ENCODE peak calls at places on chromosomes 5 and 9, in seven cellular contexts. One of them, this sample, is unnamed.

GRCh38 chr5:170650850-170651249 is 132.7 kb upstream of the GABRP start:
- DNase-seq in mesendoderm: no peak
- DNase-seq in H9: no peak
- DNase-seq in mesenchymal stem cell: no peak
- DNase-seq in neuronal stem cell: no peak
- DNase-seq in trophoblast cell: no peak
- DNase-seq in H1: no peak
- DNase-seq in this sample: no peak

GRCh38 chr9:68496356-68496755 is 44.3 kb downstream of the TMEM252 start:
- DNase-seq in mesendoderm: no peak
- DNase-seq in H9: no peak
- DNase-seq in mesenchymal stem cell: no peak
- DNase-seq in neuronal stem cell: no peak
- DNase-seq in trophoblast cell: no peak
- DNase-seq in H1: no peak
- DNase-seq in this sample: peak; percentile 54

GRCh38 chr5:146622391-146622790 is 106.4 kb upstream of the GPR151 start:
- DNase-seq in mesendoderm: no peak
- DNase-seq in H9: no peak
- DNase-seq in mesenchymal stem cell: no peak
- DNase-seq in neuronal stem cell: no peak
- DNase-seq in trophoblast cell: no peak
- DNase-seq in H1: no peak
- DNase-seq in this sample: no peak

GRCh38 chr9:6354072-6354686 is 26.0 kb downstream of the TPD52L3 start:
- DNase-seq in mesendoderm: peak; percentile 73
- DNase-seq in H9: peak; percentile 33
- DNase-seq in mesenchymal stem cell: peak; percentile 75
- DNase-seq in neuronal stem cell: peak; percentile 17
- DNase-seq in trophoblast cell: no peak
- DNase-seq in H1: peak; percentile 0
- DNase-seq in this sample: peak; percentile 77

GRCh38 chr9:88536951-88537742 is 2.2 kb downstream of the NXNL2 start:
- DNase-seq in mesendoderm: no peak
- DNase-seq in H9: no peak
- DNase-seq in mesenchymal stem cell: no peak
- DNase-seq in neuronal stem cell: no peak
- DNase-seq in trophoblast cell: no peak
- DNase-seq in H1: no peak
- DNase-seq in this sample: no peak

GRCh38 chr5:123496892-123497291 is 15.1 kb upstream of the CSNK1G3 start:
- DNase-seq in mesendoderm: no peak
- DNase-seq in H9: no peak
- DNase-seq in mesenchymal stem cell: no peak
- DNase-seq in neuronal stem cell: no peak
- DNase-seq in trophoblast cell: no peak
- DNase-seq in H1: no peak
- DNase-seq in this sample: peak; percentile 46

GRCh38 chr5:102152906-102153787 is 142.9 kb downstream of the SLCO4C1 start:
- DNase-seq in mesendoderm: peak; percentile 66
- DNase-seq in H9: no peak
- DNase-seq in mesenchymal stem cell: peak; percentile 54
- DNase-seq in neuronal stem cell: peak; percentile 24
- DNase-seq in trophoblast cell: peak; percentile 15
- DNase-seq in H1: no peak
- DNase-seq in this sample: no peak

GRCh38 chr9:13841801-13842462 is 472.0 kb downstream of the NFIB start:
- DNase-seq in mesendoderm: peak; percentile 29
- DNase-seq in H9: no peak
- DNase-seq in mesenchymal stem cell: no peak
- DNase-seq in neuronal stem cell: no peak
- DNase-seq in trophoblast cell: no peak
- DNase-seq in H1: no peak
- DNase-seq in this sample: no peak

GRCh38 chr9:2810424-2811075 is 33.3 kb downstream of the PUM3 start:
- DNase-seq in mesendoderm: peak; percentile 69
- DNase-seq in H9: no peak
- DNase-seq in mesenchymal stem cell: peak; percentile 30
- DNase-seq in neuronal stem cell: no peak
- DNase-seq in trophoblast cell: no peak
- DNase-seq in H1: no peak
- DNase-seq in this sample: no peak

GRCh38 chr9:136762915-136763648 is 1.2 kb downstream of the LCN15 start:
- DNase-seq in mesendoderm: peak; percentile 95
- DNase-seq in H9: peak; percentile 96
- DNase-seq in mesenchymal stem cell: peak; percentile 31
- DNase-seq in neuronal stem cell: peak; percentile 87
- DNase-seq in trophoblast cell: no peak
- DNase-seq in H1: peak; percentile 78
- DNase-seq in this sample: no peak

GRCh38 chr5:54398191-54398590 is 57.3 kb upstream of the HSPB3 start:
- DNase-seq in mesendoderm: no peak
- DNase-seq in H9: no peak
- DNase-seq in mesenchymal stem cell: no peak
- DNase-seq in neuronal stem cell: no peak
- DNase-seq in trophoblast cell: no peak
- DNase-seq in H1: no peak
- DNase-seq in this sample: no peak

GRCh38 chr5:113719549-113719948 is 206.1 kb downstream of the YTHDC2 start:
- DNase-seq in mesendoderm: no peak
- DNase-seq in H9: no peak
- DNase-seq in mesenchymal stem cell: no peak
- DNase-seq in neuronal stem cell: no peak
- DNase-seq in trophoblast cell: no peak
- DNase-seq in H1: no peak
- DNase-seq in this sample: no peak

GRCh38 chr9:77944556-77945261 is 86.9 kb downstream of the GNAQ start:
- DNase-seq in mesendoderm: peak; percentile 70
- DNase-seq in H9: no peak
- DNase-seq in mesenchymal stem cell: no peak
- DNase-seq in neuronal stem cell: peak; percentile 21
- DNase-seq in trophoblast cell: no peak
- DNase-seq in H1: no peak
- DNase-seq in this sample: no peak

GRCh38 chr5:166117062-166117743 is 2174.2 kb upstream of the WWC1 start:
- DNase-seq in mesendoderm: peak; percentile 13
- DNase-seq in H9: no peak
- DNase-seq in mesenchymal stem cell: peak; percentile 40
- DNase-seq in neuronal stem cell: no peak
- DNase-seq in trophoblast cell: no peak
- DNase-seq in H1: no peak
- DNase-seq in this sample: no peak

GRCh38 chr5:169029661-169030274 is 271.2 kb downstream of the SLIT3 start:
- DNase-seq in mesendoderm: peak; percentile 60
- DNase-seq in H9: no peak
- DNase-seq in mesenchymal stem cell: no peak
- DNase-seq in neuronal stem cell: no peak
- DNase-seq in trophoblast cell: no peak
- DNase-seq in H1: no peak
- DNase-seq in this sample: no peak

GRCh38 chr5:73718762-73719161 is 92.8 kb downstream of the ARHGEF28 start:
- DNase-seq in mesendoderm: no peak
- DNase-seq in H9: no peak
- DNase-seq in mesenchymal stem cell: no peak
- DNase-seq in neuronal stem cell: no peak
- DNase-seq in trophoblast cell: no peak
- DNase-seq in H1: no peak
- DNase-seq in this sample: no peak

DNA sequence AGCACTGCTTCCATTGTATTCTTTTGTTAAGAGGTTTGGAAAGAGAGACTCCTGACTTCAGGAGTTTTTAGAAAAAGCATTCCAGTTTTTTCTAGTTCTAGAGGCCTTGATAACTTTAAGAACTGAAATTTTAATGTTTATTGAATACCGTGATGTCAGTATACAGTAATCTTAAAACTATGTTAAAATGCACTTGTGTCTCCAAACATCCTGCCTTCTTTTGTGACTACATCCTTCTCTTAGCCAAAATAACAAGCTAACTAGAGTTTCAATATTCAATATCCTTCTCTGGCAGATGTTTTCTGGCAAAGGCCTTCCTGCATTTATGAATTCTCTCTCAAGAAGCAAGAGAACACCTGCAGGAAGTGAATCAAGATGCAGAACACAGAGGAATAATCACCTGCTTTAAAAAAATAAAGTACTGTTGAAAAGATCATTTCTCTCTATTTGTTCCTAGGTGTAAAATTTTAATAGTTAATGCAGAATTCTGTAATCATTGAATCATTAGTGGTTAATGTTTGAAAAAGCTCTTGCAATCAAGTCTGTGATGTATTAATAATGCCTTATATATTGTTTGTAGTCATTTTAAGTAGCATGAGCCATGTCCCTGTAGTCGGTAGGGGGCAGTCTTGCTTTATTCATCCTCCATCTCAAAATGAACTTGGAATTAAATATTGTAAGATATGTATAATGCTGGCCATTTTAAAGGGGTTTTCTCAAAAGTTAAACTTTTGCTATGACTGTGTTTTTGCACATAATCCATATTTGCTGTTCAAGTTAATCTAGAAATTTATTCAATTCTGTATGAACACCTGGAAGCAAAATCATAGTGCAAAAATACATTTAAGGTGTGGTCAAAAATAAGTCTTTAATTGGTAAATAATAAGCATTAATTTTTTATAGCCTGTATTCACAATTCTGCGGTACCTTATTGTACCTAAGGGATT is 43.1 kb downstream of the NDFIP1 start:
- DNase-seq in mesendoderm: peak; percentile 83
- DNase-seq in H9: no peak
- DNase-seq in mesenchymal stem cell: peak; percentile 76
- DNase-seq in neuronal stem cell: peak; percentile 64
- DNase-seq in trophoblast cell: peak; percentile 50
- DNase-seq in H1: no peak
- DNase-seq in this sample: peak; percentile 89
- H2BK5ac ChIP-seq in mesendoderm: no peak overlapping the region
- H2BK5ac ChIP-seq in H9: no peak overlapping the region
- H2BK5ac ChIP-seq in mesenchymal stem cell: no peak overlapping the region
- H2BK5ac ChIP-seq in neuronal stem cell: no peak overlapping the region
- H2BK5ac ChIP-seq in trophoblast cell: no peak overlapping the region
- H2BK5ac ChIP-seq in H1: no peak overlapping the region
- H2BK5ac ChIP-seq in this sample: peak overlapping the region; percentile 94

GRCh38 chr9:134454386-134454978 is 128.2 kb downstream of the RXRA start:
- DNase-seq in mesendoderm: no peak
- DNase-seq in H9: no peak
- DNase-seq in mesenchymal stem cell: peak; percentile 37
- DNase-seq in neuronal stem cell: no peak
- DNase-seq in trophoblast cell: no peak
- DNase-seq in H1: no peak
- DNase-seq in this sample: no peak

GRCh38 chr9:134455010-134455409 is 128.8 kb downstream of the RXRA start:
- DNase-seq in mesendoderm: no peak
- DNase-seq in H9: no peak
- DNase-seq in mesenchymal stem cell: no peak
- DNase-seq in neuronal stem cell: no peak
- DNase-seq in trophoblast cell: no peak
- DNase-seq in H1: no peak
- DNase-seq in this sample: no peak

GRCh38 chr9:134451700-134452458 is 125.6 kb downstream of the RXRA start:
- DNase-seq in mesendoderm: no peak
- DNase-seq in H9: no peak
- DNase-seq in mesenchymal stem cell: no peak
- DNase-seq in neuronal stem cell: no peak
- DNase-seq in trophoblast cell: no peak
- DNase-seq in H1: no peak
- DNase-seq in this sample: no peak

GRCh38 chr9:134453776-134454175 is 127.5 kb downstream of the RXRA start:
- DNase-seq in mesendoderm: no peak
- DNase-seq in H9: no peak
- DNase-seq in mesenchymal stem cell: no peak
- DNase-seq in neuronal stem cell: no peak
- DNase-seq in trophoblast cell: no peak
- DNase-seq in H1: no peak
- DNase-seq in this sample: no peak

DNA sequence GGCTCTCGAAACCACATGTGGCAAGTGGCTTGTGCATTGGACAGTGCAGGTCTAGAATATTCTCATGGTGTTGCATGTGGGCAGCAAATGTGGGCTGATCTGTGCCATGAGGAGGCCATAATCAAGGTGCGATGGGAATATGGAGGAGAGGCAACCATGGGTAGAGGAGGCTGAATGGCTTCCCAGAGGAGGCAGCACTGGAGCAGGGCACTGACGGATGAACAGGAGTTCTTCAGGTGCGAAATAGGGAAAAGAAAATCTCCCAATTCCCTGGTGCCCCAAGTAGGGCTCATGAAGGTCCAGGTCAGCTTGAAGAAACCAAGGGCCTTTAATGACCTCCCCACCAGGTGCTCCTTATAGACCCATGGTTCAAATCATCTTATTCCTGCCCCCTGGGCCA is 126.5 kb downstream of the RXRA start:
- DNase-seq in mesendoderm: no peak
- DNase-seq in H9: no peak
- DNase-seq in mesenchymal stem cell: no peak
- DNase-seq in neuronal stem cell: no peak
- DNase-seq in trophoblast cell: no peak
- DNase-seq in H1: no peak
- DNase-seq in this sample: no peak
- H2BK5ac ChIP-seq in mesendoderm: no peak overlapping the region
- H2BK5ac ChIP-seq in H9: no peak overlapping the region
- H2BK5ac ChIP-seq in mesenchymal stem cell: no peak overlapping the region
- H2BK5ac ChIP-seq in neuronal stem cell: no peak overlapping the region
- H2BK5ac ChIP-seq in trophoblast cell: no peak overlapping the region
- H2BK5ac ChIP-seq in H1: no peak overlapping the region
- H2BK5ac ChIP-seq in this sample: no peak overlapping the region

DNA sequence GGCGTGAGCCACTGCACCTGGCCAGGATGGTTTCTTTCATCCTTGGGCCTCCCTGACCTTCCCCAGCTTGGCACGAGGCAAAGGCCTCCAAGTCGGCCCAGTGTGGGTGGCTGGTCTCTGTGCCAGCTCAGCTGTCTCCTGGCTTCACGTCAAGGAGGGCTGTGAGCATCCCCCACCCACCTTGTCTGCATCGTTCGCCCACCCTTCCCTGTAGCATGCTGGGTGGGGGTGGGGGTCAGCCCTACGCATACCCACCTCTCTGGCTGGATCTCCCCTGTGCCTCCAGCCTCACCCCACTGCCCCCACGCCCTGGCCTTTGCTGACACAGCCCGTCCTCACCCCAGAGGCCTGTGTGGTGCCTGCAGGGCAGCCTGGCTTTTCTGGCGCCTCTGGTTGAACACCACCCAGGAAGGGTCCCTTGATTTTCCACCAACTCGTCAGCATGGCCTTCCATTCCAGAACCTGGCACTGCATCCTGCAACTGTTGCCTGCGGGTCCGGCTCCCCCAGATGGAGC is 8.8 kb upstream of the WDR5 start:
- DNase-seq in mesendoderm: no peak
- DNase-seq in H9: no peak
- DNase-seq in mesenchymal stem cell: no peak
- DNase-seq in neuronal stem cell: no peak
- DNase-seq in trophoblast cell: no peak
- DNase-seq in H1: no peak
- DNase-seq in this sample: no peak
- H2BK5ac ChIP-seq in mesendoderm: no peak overlapping the region
- H2BK5ac ChIP-seq in H9: no peak overlapping the region
- H2BK5ac ChIP-seq in mesenchymal stem cell: no peak overlapping the region
- H2BK5ac ChIP-seq in neuronal stem cell: no peak overlapping the region
- H2BK5ac ChIP-seq in trophoblast cell: no peak overlapping the region
- H2BK5ac ChIP-seq in H1: no peak overlapping the region
- H2BK5ac ChIP-seq in this sample: no peak overlapping the region

DNA sequence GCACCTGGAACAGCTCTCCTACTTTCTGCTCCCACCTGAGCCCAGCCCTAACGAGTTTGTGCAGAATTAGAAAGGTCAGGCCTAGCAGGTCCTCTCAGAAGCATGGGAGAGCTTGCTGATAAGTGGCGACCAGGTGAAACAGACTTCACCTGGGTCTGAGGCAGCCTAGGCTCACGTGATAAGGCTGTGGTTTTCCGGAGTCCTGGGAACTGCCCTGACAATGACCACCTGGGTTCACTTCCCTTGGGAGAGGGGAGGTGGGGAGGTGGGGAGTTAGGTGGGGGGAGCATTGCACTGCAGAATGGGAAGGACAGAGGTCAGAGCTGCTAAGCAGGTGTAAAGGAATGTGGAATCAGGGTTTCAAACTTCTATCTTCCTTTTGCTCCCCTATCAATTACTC is 152.9 kb upstream of the MAP1B start:
- DNase-seq in mesendoderm: no peak
- DNase-seq in H9: no peak
- DNase-seq in mesenchymal stem cell: no peak
- DNase-seq in neuronal stem cell: no peak
- DNase-seq in trophoblast cell: no peak
- DNase-seq in H1: no peak
- DNase-seq in this sample: no peak
- H2BK5ac ChIP-seq in mesendoderm: no peak overlapping the region
- H2BK5ac ChIP-seq in H9: no peak overlapping the region
- H2BK5ac ChIP-seq in mesenchymal stem cell: no peak overlapping the region
- H2BK5ac ChIP-seq in neuronal stem cell: no peak overlapping the region
- H2BK5ac ChIP-seq in trophoblast cell: no peak overlapping the region
- H2BK5ac ChIP-seq in H1: no peak overlapping the region
- H2BK5ac ChIP-seq in this sample: no peak overlapping the region